ENCODE peak calls at places on chromosomes 13 and 19, in nine cellular contexts. Z, T, I, E, M, V, C, R and Q are unnamed samples.

GRCh38 chr19:42596391-42597071 is 1.8 kb upstream of the CEACAM8 start:
- DNase-seq in Z (no peak), T (no peak), I (peak; percentile 22), E (no peak), M (no peak), V (peak; percentile 32), C (no peak), R (peak; percentile 31), Q (peak; percentile 73)

GRCh38 chr19:52963229-52963760 is 614 bp upstream of the ZNF816 start:
- DNase-seq in Z (no peak), T (no peak), I (no peak), E (no peak), M (no peak), V (no peak), C (no peak), R (no peak), Q (peak; percentile 79)

GRCh38 chr13:110902370-110902769 is 12.5 kb downstream of the ANKRD10 start:
- DNase-seq in Z (no peak), T (no peak), I (no peak), E (no peak), M (no peak), V (no peak), C (no peak), R (no peak), Q (no peak)

GRCh38 chr19:11814707-11815050 is 606 bp downstream of the ZNF440 start:
- DNase-seq in Z (no peak), T (no peak), I (no peak), E (no peak), M (no peak), V (peak; percentile 53), C (no peak), R (peak; percentile 24), Q (no peak)

GRCh38 chr13:28705734-28706133 is 13.0 kb downstream of the SLC46A3 start:
- DNase-seq in Z (no peak), T (peak; percentile 32), I (no peak), E (no peak), M (no peak), V (peak; percentile 74), C (no peak), R (no peak), Q (no peak)

GRCh38 chr19:11382898-11383705 is 1.0 kb downstream of the EPOR start:
- DNase-seq in Z (no peak), T (no peak), I (peak; percentile 26), E (no peak), M (no peak), V (peak; percentile 42), C (peak; percentile 65), R (peak; percentile 52), Q (peak; percentile 48)

GRCh38 chr19:37583340-37583739 is 11.3 kb downstream of the ZNF571 start:
- DNase-seq in Z (no peak), T (no peak), I (no peak), E (no peak), M (no peak), V (no peak), C (no peak), R (no peak), Q (no peak)

GRCh38 chr13:34162545-34162936 is 344.6 kb downstream of the RFC3 start:
- DNase-seq in Z (no peak), T (no peak), I (peak; percentile 74), E (no peak), M (no peak), V (peak; percentile 27), C (peak; percentile 55), R (peak; percentile 1), Q (no peak)

GRCh38 chr13:35833571-35834305 is 297.4 kb downstream of the DCLK1 start:
- DNase-seq in Z (no peak), T (no peak), I (no peak), E (no peak), M (no peak), V (no peak), C (no peak), R (no peak), Q (no peak)

GRCh38 chr19:53903055-53903680 is 5.9 kb upstream of the CACNG7 start:
- DNase-seq in Z (no peak), T (no peak), I (peak; percentile 55), E (peak; percentile 10), M (peak; percentile 32), V (peak; percentile 56), C (no peak), R (no peak), Q (no peak)

GRCh38 chr19:7831452-7831851 is 1.4 kb downstream of the EVI5L start:
- DNase-seq in Z (peak; percentile 13), T (peak; percentile 28), I (peak; percentile 20), E (no peak), M (no peak), V (peak; percentile 43), C (no peak), R (no peak), Q (peak; percentile 21)

GRCh38 chr19:6108721-6109633 is 1.3 kb downstream of the RFX2 start:
- DNase-seq in Z (peak; percentile 7), T (no peak), I (peak; percentile 57), E (peak; percentile 67), M (peak; percentile 42), V (peak; percentile 78), C (peak; percentile 26), R (peak; percentile 25), Q (peak; percentile 81)

GRCh38 chr13:48730971-48731658 is 77.4 kb downstream of the CYSLTR2 start:
- DNase-seq in Z (no peak), T (no peak), I (no peak), E (no peak), M (no peak), V (peak; percentile 60), C (no peak), R (no peak), Q (no peak)

GRCh38 chr19:44592451-44592890 is 20.9 kb upstream of the IGSF23 start:
- DNase-seq in Z (no peak), T (no peak), I (no peak), E (no peak), M (no peak), V (no peak), C (no peak), R (no peak), Q (no peak)

GRCh38 chr13:49000247-49000646 is 24.5 kb downstream of the FNDC3A start:
- DNase-seq in Z (no peak), T (no peak), I (no peak), E (no peak), M (no peak), V (no peak), C (no peak), R (no peak), Q (no peak)

GRCh38 chr13:48533986-48534600 is 1.2 kb upstream of the RCBTB2 start:
- DNase-seq in Z (no peak), T (no peak), I (no peak), E (no peak), M (no peak), V (no peak), C (no peak), R (no peak), Q (no peak)

GRCh38 chr13:21884299-21884878 is 213.5 kb downstream of the FGF9 start:
- DNase-seq in Z (no peak), T (no peak), I (no peak), E (no peak), M (no peak), V (no peak), C (peak; percentile 89), R (no peak), Q (no peak)